ENCODE peak calls at places on chromosomes 13 and 19, in six cellular contexts. One of them, this sample, is unnamed.

GRCh38 chr13:106815545-106815944 is 247.6 kb upstream of the ARGLU1 start:
- DNase-seq in retinal pigment epithelial cell: no peak
- DNase-seq in choroid plexus epithelial cell: no peak
- DNase-seq in AG09309: no peak
- DNase-seq in H1: no peak
- DNase-seq in neural progenitor cell: no peak
- DNase-seq in this sample: no peak

GRCh38 chr19:47582320-47582909 is 9.5 kb upstream of the ZNF541 start:
- DNase-seq in choroid plexus epithelial cell: peak
- DNase-seq in retinal pigment epithelial cell: no peak
- DNase-seq in neural progenitor cell: no peak
- DNase-seq in AG09309: peak
- DNase-seq in H1: no peak
- DNase-seq in this sample: no peak

GRCh38 chr19:42313840-42314755 is 989 bp downstream of the TMEM145 start:
- DNase-seq in neural progenitor cell: no peak
- DNase-seq in retinal pigment epithelial cell: no peak
- DNase-seq in H1: no peak
- DNase-seq in AG09309: no peak
- DNase-seq in choroid plexus epithelial cell: no peak
- DNase-seq in this sample: no peak

GRCh38 chr19:23401086-23401485 is 5.8 kb upstream of the ZNF91 start:
- DNase-seq in H1: no peak
- DNase-seq in AG09309: no peak
- DNase-seq in neural progenitor cell: no peak
- DNase-seq in choroid plexus epithelial cell: no peak
- DNase-seq in retinal pigment epithelial cell: no peak
- DNase-seq in this sample: no peak

GRCh38 chr19:45705710-45706415 is 13.4 kb downstream of the QPCTL start:
- DNase-seq in retinal pigment epithelial cell: no peak
- DNase-seq in neural progenitor cell: no peak
- DNase-seq in AG09309: no peak
- DNase-seq in H1: no peak
- DNase-seq in choroid plexus epithelial cell: no peak
- DNase-seq in this sample: no peak

GRCh38 chr19:7494416-7495098 is 5.7 kb upstream of the PEX11G start:
- DNase-seq in AG09309: no peak
- DNase-seq in neural progenitor cell: peak
- DNase-seq in choroid plexus epithelial cell: peak
- DNase-seq in H1: no peak
- DNase-seq in retinal pigment epithelial cell: no peak
- DNase-seq in this sample: no peak

GRCh38 chr13:34931572-34931971 is 10.5 kb upstream of the NBEA start:
- DNase-seq in H1: no peak
- DNase-seq in neural progenitor cell: no peak
- DNase-seq in AG09309: peak
- DNase-seq in choroid plexus epithelial cell: no peak
- DNase-seq in retinal pigment epithelial cell: no peak
- DNase-seq in this sample: no peak

GRCh38 chr13:89082623-89083022 is 1411.5 kb downstream of the SLITRK5 start:
- DNase-seq in neural progenitor cell: no peak
- DNase-seq in H1: no peak
- DNase-seq in choroid plexus epithelial cell: peak
- DNase-seq in AG09309: no peak
- DNase-seq in retinal pigment epithelial cell: no peak
- DNase-seq in this sample: no peak

GRCh38 chr13:34816543-34816942 is 125.5 kb upstream of the NBEA start:
- DNase-seq in neural progenitor cell: no peak
- DNase-seq in retinal pigment epithelial cell: no peak
- DNase-seq in AG09309: peak
- DNase-seq in choroid plexus epithelial cell: peak
- DNase-seq in H1: no peak
- DNase-seq in this sample: no peak

GRCh38 chr19:23273022-23273593 is 22.9 kb upstream of the ZNF724 start:
- DNase-seq in retinal pigment epithelial cell: no peak
- DNase-seq in H1: no peak
- DNase-seq in choroid plexus epithelial cell: no peak
- DNase-seq in AG09309: no peak
- DNase-seq in neural progenitor cell: peak
- DNase-seq in this sample: no peak

GRCh38 chr13:36275190-36276002 is 22.2 kb downstream of the CCDC169 start:
- DNase-seq in neural progenitor cell: peak
- DNase-seq in choroid plexus epithelial cell: peak
- DNase-seq in AG09309: peak
- DNase-seq in retinal pigment epithelial cell: no peak
- DNase-seq in H1: no peak
- DNase-seq in this sample: no peak

GRCh38 chr19:4059931-4060620 is 6.6 kb downstream of the ZBTB7A start:
- DNase-seq in choroid plexus epithelial cell: no peak
- DNase-seq in neural progenitor cell: no peak
- DNase-seq in AG09309: no peak
- DNase-seq in H1: no peak
- DNase-seq in retinal pigment epithelial cell: no peak
- DNase-seq in this sample: no peak

GRCh38 chr13:55359067-55359466 is 1781.7 kb upstream of the PRR20A start:
- DNase-seq in H1: no peak
- DNase-seq in AG09309: no peak
- DNase-seq in neural progenitor cell: no peak
- DNase-seq in retinal pigment epithelial cell: no peak
- DNase-seq in choroid plexus epithelial cell: no peak
- DNase-seq in this sample: no peak

GRCh38 chr19:38250821-38251563 is 5.2 kb downstream of the PPP1R14A start:
- DNase-seq in neural progenitor cell: no peak
- DNase-seq in retinal pigment epithelial cell: no peak
- DNase-seq in H1: peak
- DNase-seq in choroid plexus epithelial cell: no peak
- DNase-seq in AG09309: no peak
- DNase-seq in this sample: no peak

GRCh38 chr13:69633044-69633443 is 474.6 kb upstream of the ATXN8OS start:
- DNase-seq in neural progenitor cell: no peak
- DNase-seq in retinal pigment epithelial cell: no peak
- DNase-seq in choroid plexus epithelial cell: no peak
- DNase-seq in H1: no peak
- DNase-seq in AG09309: no peak
- DNase-seq in this sample: no peak

GRCh38 chr13:28501547-28501946 is 6.6 kb upstream of the FLT1 start:
- DNase-seq in neural progenitor cell: no peak
- DNase-seq in H1: no peak
- DNase-seq in AG09309: no peak
- DNase-seq in retinal pigment epithelial cell: no peak
- DNase-seq in choroid plexus epithelial cell: no peak
- DNase-seq in this sample: no peak

GRCh38 chr13:104937881-104938280 is 1597.6 kb downstream of the EFNB2 start:
- DNase-seq in neural progenitor cell: no peak
- DNase-seq in H1: no peak
- DNase-seq in choroid plexus epithelial cell: peak
- DNase-seq in AG09309: no peak
- DNase-seq in retinal pigment epithelial cell: no peak
- DNase-seq in this sample: no peak

GRCh38 chr13:38686635-38687245 is at the start of gene FREM2:
- DNase-seq in retinal pigment epithelial cell: peak
- DNase-seq in AG09309: no peak
- DNase-seq in neural progenitor cell: peak
- DNase-seq in H1: peak
- DNase-seq in choroid plexus epithelial cell: peak
- DNase-seq in this sample: peak

GRCh38 chr13:26254583-26255102 is 714 bp downstream of the CDK8 start:
- DNase-seq in AG09309: no peak
- DNase-seq in retinal pigment epithelial cell: peak
- DNase-seq in H1: peak
- DNase-seq in neural progenitor cell: peak
- DNase-seq in choroid plexus epithelial cell: peak
- DNase-seq in this sample: no peak

GRCh38 chr19:18109731-18110671 is 12.4 kb downstream of the MAST3 start:
- DNase-seq in choroid plexus epithelial cell: no peak
- DNase-seq in retinal pigment epithelial cell: no peak
- DNase-seq in neural progenitor cell: peak
- DNase-seq in AG09309: no peak
- DNase-seq in H1: peak
- DNase-seq in this sample: no peak

GRCh38 chr13:102983496-102983895 is 82.7 kb downstream of the SLC10A2 start:
- DNase-seq in H1: no peak
- DNase-seq in retinal pigment epithelial cell: no peak
- DNase-seq in choroid plexus epithelial cell: peak
- DNase-seq in neural progenitor cell: no peak
- DNase-seq in AG09309: no peak
- DNase-seq in this sample: peak

GRCh38 chr19:17616961-17617806 is 61.7 kb downstream of the COLGALT1 start:
- DNase-seq in H1: peak
- DNase-seq in retinal pigment epithelial cell: no peak
- DNase-seq in AG09309: no peak
- DNase-seq in choroid plexus epithelial cell: no peak
- DNase-seq in neural progenitor cell: peak
- DNase-seq in this sample: peak

GRCh38 chr13:94232956-94233355 is 246.5 kb downstream of the DCT start:
- DNase-seq in choroid plexus epithelial cell: peak
- DNase-seq in neural progenitor cell: no peak
- DNase-seq in AG09309: no peak
- DNase-seq in H1: no peak
- DNase-seq in retinal pigment epithelial cell: no peak
- DNase-seq in this sample: no peak

GRCh38 chr13:94233401-94233800 is 246.1 kb downstream of the DCT start:
- DNase-seq in H1: no peak
- DNase-seq in AG09309: peak
- DNase-seq in neural progenitor cell: no peak
- DNase-seq in retinal pigment epithelial cell: peak
- DNase-seq in choroid plexus epithelial cell: peak
- DNase-seq in this sample: peak

GRCh38 chr13:94232161-94232560 is 247.3 kb downstream of the DCT start:
- DNase-seq in AG09309: no peak
- DNase-seq in H1: no peak
- DNase-seq in retinal pigment epithelial cell: no peak
- DNase-seq in neural progenitor cell: no peak
- DNase-seq in choroid plexus epithelial cell: no peak
- DNase-seq in this sample: no peak

GRCh38 chr13:94234766-94235165 is 244.7 kb downstream of the DCT start:
- DNase-seq in AG09309: no peak
- DNase-seq in retinal pigment epithelial cell: no peak
- DNase-seq in H1: no peak
- DNase-seq in neural progenitor cell: no peak
- DNase-seq in choroid plexus epithelial cell: no peak
- DNase-seq in this sample: no peak

GRCh38 chr13:94233831-94234230 is 245.7 kb downstream of the DCT start:
- DNase-seq in AG09309: no peak
- DNase-seq in neural progenitor cell: no peak
- DNase-seq in choroid plexus epithelial cell: peak
- DNase-seq in retinal pigment epithelial cell: no peak
- DNase-seq in H1: no peak
- DNase-seq in this sample: no peak
- H3K4me3 ChIP-seq in AG09309: no peak
- H3K4me3 ChIP-seq in neural progenitor cell: no peak
- H3K4me3 ChIP-seq in choroid plexus epithelial cell: no peak
- H3K4me3 ChIP-seq in retinal pigment epithelial cell: no peak
- H3K4me3 ChIP-seq in H1: no peak
- H3K4me3 ChIP-seq in this sample: no peak

GRCh38 chr19:55913643-55914268 is 18.4 kb downstream of the NLRP13 start:
- DNase-seq in H1: no peak
- DNase-seq in choroid plexus epithelial cell: no peak
- DNase-seq in AG09309: no peak
- DNase-seq in retinal pigment epithelial cell: no peak
- DNase-seq in neural progenitor cell: no peak
- DNase-seq in this sample: no peak
- TF ChIP-seq CTCF in H1: peak
- TF ChIP-seq CTCF in choroid plexus epithelial cell: no peak
- TF ChIP-seq CTCF in AG09309: no peak
- TF ChIP-seq CTCF in retinal pigment epithelial cell: no peak
- TF ChIP-seq CTCF in neural progenitor cell: no peak
- TF ChIP-seq CTCF in this sample: no peak

DNA sequence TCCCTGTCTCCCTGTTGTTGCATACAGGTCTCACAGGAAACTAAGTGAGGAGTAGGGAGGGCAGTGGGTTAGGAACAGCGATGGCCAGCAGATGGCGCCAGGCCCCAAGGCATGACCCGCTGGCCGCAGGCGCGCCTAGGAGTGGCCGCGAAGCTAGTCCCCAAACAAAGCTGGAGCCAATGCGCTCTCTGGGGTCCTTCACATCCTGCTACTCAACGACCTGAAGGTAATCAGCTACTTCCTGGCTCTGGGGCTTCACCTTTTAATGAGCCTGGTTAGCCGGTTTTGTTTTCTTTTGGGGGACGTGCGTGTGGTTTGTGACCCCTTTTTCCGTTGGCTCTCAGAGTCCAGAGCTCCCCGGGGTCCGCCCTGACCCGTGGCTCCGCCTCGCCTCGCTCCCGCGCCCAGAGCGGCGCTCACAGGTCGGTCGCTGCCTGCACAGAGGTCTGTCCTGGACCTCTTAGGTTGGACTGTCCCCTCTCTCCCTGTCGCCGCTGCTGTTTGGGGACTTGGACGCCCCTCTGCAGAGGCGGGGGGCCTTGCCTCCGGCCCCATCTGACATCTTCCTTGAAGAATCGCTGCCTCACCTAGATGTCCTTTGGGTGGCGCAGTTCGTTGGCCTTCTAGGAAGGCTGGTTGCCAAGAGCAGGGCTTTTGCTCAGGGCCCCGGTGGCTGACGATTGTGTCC is 62.2 kb upstream of the GTF3A start:
- DNase-seq in retinal pigment epithelial cell: no peak
- DNase-seq in neural progenitor cell: peak
- DNase-seq in AG09309: no peak
- DNase-seq in H1: peak
- DNase-seq in choroid plexus epithelial cell: peak
- DNase-seq in this sample: no peak
- H3K4me3 ChIP-seq in retinal pigment epithelial cell: peak
- H3K4me3 ChIP-seq in neural progenitor cell: peak
- H3K4me3 ChIP-seq in AG09309: peak
- H3K4me3 ChIP-seq in H1: peak
- H3K4me3 ChIP-seq in choroid plexus epithelial cell: peak
- H3K4me3 ChIP-seq in this sample: peak

GRCh38 chr19:20278342-20278741 is 111.3 kb downstream of the ZNF486 start:
- DNase-seq in choroid plexus epithelial cell: no peak
- DNase-seq in AG09309: no peak
- DNase-seq in neural progenitor cell: peak
- DNase-seq in H1: no peak
- DNase-seq in retinal pigment epithelial cell: peak
- DNase-seq in this sample: no peak
- TF ChIP-seq CTCF in choroid plexus epithelial cell: no peak
- TF ChIP-seq CTCF in AG09309: no peak
- TF ChIP-seq CTCF in neural progenitor cell: peak
- TF ChIP-seq CTCF in H1: no peak
- TF ChIP-seq CTCF in retinal pigment epithelial cell: peak
- TF ChIP-seq CTCF in this sample: no peak

DNA sequence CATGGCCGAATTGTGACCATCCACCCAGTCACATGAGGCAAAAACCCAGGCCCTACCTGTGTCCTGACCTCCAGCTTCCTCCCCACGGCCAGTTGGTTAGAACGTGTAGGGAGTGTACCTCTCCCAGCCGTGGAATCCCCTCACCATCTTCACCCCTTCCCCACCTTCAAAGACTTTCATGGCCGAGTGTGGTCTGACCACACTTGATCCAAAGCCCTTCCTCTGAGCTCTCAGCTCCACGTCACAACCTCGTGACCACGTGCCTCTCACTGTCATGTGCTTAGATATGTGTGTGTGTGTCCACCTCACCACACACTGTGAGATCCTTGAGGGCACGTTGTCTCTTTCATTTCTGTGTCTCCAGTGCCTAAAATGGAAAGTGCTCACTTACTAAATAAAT is 48.6 kb upstream of the UBE2L5 start:
- DNase-seq in H1: no peak
- DNase-seq in AG09309: no peak
- DNase-seq in choroid plexus epithelial cell: no peak
- DNase-seq in retinal pigment epithelial cell: no peak
- DNase-seq in neural progenitor cell: no peak
- DNase-seq in this sample: no peak
- H3K4me3 ChIP-seq in H1: no peak
- H3K4me3 ChIP-seq in AG09309: no peak
- H3K4me3 ChIP-seq in choroid plexus epithelial cell: no peak
- H3K4me3 ChIP-seq in retinal pigment epithelial cell: no peak
- H3K4me3 ChIP-seq in neural progenitor cell: no peak
- H3K4me3 ChIP-seq in this sample: no peak

This sample was measured in epithelial cell of proximal tubule.